ENCODE peak calls at places on chromosomes 5 and 9, in ten cellular contexts. T, G, M, Y, S, P, O, X, E and I are unnamed samples.

GRCh38 chr9:134372621-134373267 is 46.5 kb downstream of the RXRA start:
- ATAC-seq in T (no peak), G (no peak), M (no peak), Y (no peak), S (no peak), P (no peak), O (no peak), X (no peak), E (no peak), I (no peak)

GRCh38 chr9:86434039-86434726 is 80.0 kb upstream of the TUT7 start:
- ATAC-seq in T (no peak), G (peak), M (peak), Y (no peak), S (no peak), P (no peak), O (no peak), X (peak), E (no peak), I (no peak)

GRCh38 chr5:133353741-133354140 is 258.6 kb downstream of the FSTL4 start:
- ATAC-seq in T (no peak), G (no peak), M (peak), Y (no peak), S (no peak), P (no peak), O (no peak), X (peak), E (no peak), I (no peak)

GRCh38 chr9:95822583-95823431 is 52.7 kb upstream of the ERCC6L2 start:
- ATAC-seq in T (peak), G (peak), M (no peak), Y (no peak), S (no peak), P (no peak), O (peak), X (no peak), E (no peak), I (peak)

GRCh38 chr5:143229426-143229895 is 174.0 kb downstream of the NR3C1 start:
- ATAC-seq in T (peak), G (peak), M (peak), Y (peak), S (no peak), P (peak), O (peak), X (peak), E (peak), I (peak)

GRCh38 chr5:158519433-158520025 is 580.2 kb downstream of the EBF1 start:
- ATAC-seq in T (no peak), G (no peak), M (no peak), Y (no peak), S (no peak), P (no peak), O (no peak), X (no peak), E (no peak), I (no peak)

GRCh38 chr9:136002215-136002614 is 41.0 kb upstream of the UBAC1 start:
- ATAC-seq in T (no peak), G (no peak), M (peak), Y (no peak), S (no peak), P (no peak), O (no peak), X (no peak), E (no peak), I (no peak)

GRCh38 chr9:137054932-137055384 is 1.1 kb upstream of the ENTPD2 start:
- ATAC-seq in T (no peak), G (no peak), M (peak), Y (no peak), S (no peak), P (no peak), O (no peak), X (peak), E (no peak), I (no peak)

GRCh38 chr5:31573494-31573893 is 41.4 kb downstream of the C5orf22 start:
- ATAC-seq in T (no peak), G (peak), M (no peak), Y (no peak), S (no peak), P (no peak), O (no peak), X (no peak), E (no peak), I (peak)

GRCh38 chr9:35790025-35790384 is 1.4 kb upstream of the NPR2 start:
- ATAC-seq in T (peak), G (no peak), M (no peak), Y (no peak), S (no peak), P (peak), O (no peak), X (no peak), E (no peak), I (no peak)

GRCh38 chr9:105127863-105128220 is 116.6 kb upstream of the SLC44A1 start:
- ATAC-seq in T (peak), G (peak), M (peak), Y (peak), S (no peak), P (peak), O (peak), X (peak), E (peak), I (peak)

GRCh38 chr9:68763104-68763503 is 58.1 kb downstream of the PIP5K1B start:
- ATAC-seq in T (no peak), G (peak), M (no peak), Y (no peak), S (no peak), P (no peak), O (no peak), X (no peak), E (no peak), I (peak)